ENCODE peak calls at places on chromosomes 4 and X, in four cellular contexts. S is effector memory CD4-positive, alpha-beta T cell; Q is tibial artery; P is CD8-positive, alpha-beta memory T cell. W is an unnamed sample. For H3K4me1, the result is how much of the 10 kb centered on the place peaks cover.

GRCh38 chr4:120850048-120850599 is 72.4 kb downstream of the PRDM5 start:
- DNase-seq in S (no peak), Q (no peak), P (no peak), W (no peak)

GRCh38 chr4:138113819-138114415 is 128.2 kb downstream of the SLC7A11 start:
- DNase-seq in S (no peak), Q (no peak), P (no peak), W (no peak)

GRCh38 chr4:105758958-105759357 is 50.4 kb downstream of the GSTCD start:
- DNase-seq in S (no peak), Q (no peak), P (no peak), W (no peak)

GRCh38 chr4:20192754-20193521 is 58.8 kb upstream of the SLIT2 start:
- DNase-seq in S (no peak), Q (no peak), P (no peak), W (no peak)

GRCh38 chr4:86544313-86544966 is 49.7 kb upstream of the PTPN13 start:
- DNase-seq in S (peak), Q (no peak), P (no peak), W (peak)

GRCh38 chrX:42531431-42531830 is 246.5 kb downstream of the PPP1R2C start:
- DNase-seq in S (no peak), Q (no peak), P (no peak), W (peak)

GRCh38 chr4:57544811-57545654 is 434.8 kb upstream of the IGFBP7 start:
- DNase-seq in S (no peak), Q (no peak), P (no peak), W (no peak)

GRCh38 chr4:98706200-98706813 is 47.9 kb upstream of the TSPAN5 start:
- DNase-seq in S (peak), Q (no peak), P (no peak), W (peak)

GRCh38 chrX:73851014-73852009 is 288.3 kb downstream of the CHIC1 start:
- DNase-seq in S (no peak), Q (no peak), P (no peak), W (peak)

GRCh38 chr4:111689731-111690130 is 455.5 kb upstream of the FAM241A start:
- DNase-seq in S (no peak), Q (no peak), P (no peak), W (no peak)

GRCh38 chr4:24965627-24966026 is 52.8 kb upstream of the CCDC149 start:
- DNase-seq in S (no peak), Q (no peak), P (no peak), W (peak)

GRCh38 chr4:169315530-169316306 is 45.0 kb upstream of the SH3RF1 start:
- DNase-seq in S (no peak), Q (no peak), P (no peak), W (no peak)

GRCh38 chrX:53223955-53224859 is 800 bp downstream of the KDM5C start:
- DNase-seq in S (peak), Q (no peak), P (no peak), W (peak)

GRCh38 chrX:150270622-150271021 is 92.5 kb upstream of the MAMLD1 start:
- DNase-seq in S (no peak), Q (no peak), P (no peak), W (no peak)

GRCh38 chrX:69145714-69146113 is 19.5 kb downstream of the PJA1 start:
- DNase-seq in S (no peak), Q (no peak), P (no peak), W (no peak)

GRCh38 chrX:124651031-124651430 is 304.7 kb downstream of the SH2D1A start:
- DNase-seq in S (no peak), Q (no peak), P (no peak), W (no peak)

GRCh38 chr4:165502919-165503907 is 124.4 kb downstream of the CPE start:
- DNase-seq in S (no peak), Q (no peak), P (no peak), W (no peak)

GRCh38 chr4:133802741-133803140 is 398.8 kb downstream of the PABPC4L start:
- DNase-seq in S (no peak), Q (no peak), P (no peak), W (no peak)

GRCh38 chr4:5824635-5825034 is 68.3 kb downstream of the CRMP1 start:
- DNase-seq in S (no peak), Q (no peak), P (no peak), W (no peak)

GRCh38 chr4:5826437-5827107 is 66.3 kb downstream of the CRMP1 start:
- DNase-seq in S (no peak), Q (no peak), P (no peak), W (no peak)

GRCh38 chr4:5827108-5828004 is 65.5 kb downstream of the CRMP1 start:
- DNase-seq in S (no peak), Q (no peak), P (no peak), W (no peak)

GRCh38 chr4:5825642-5826041 is 67.2 kb downstream of the CRMP1 start:
- DNase-seq in S (no peak), Q (no peak), P (no peak), W (no peak)

GRCh38 chr4:5828005-5828391 is 64.9 kb downstream of the CRMP1 start:
- DNase-seq in S (no peak), Q (no peak), P (no peak), W (no peak)
- H3K4me1 ChIP-seq in S (under half), Q (under half), P (under half), W (under half)

DNA sequence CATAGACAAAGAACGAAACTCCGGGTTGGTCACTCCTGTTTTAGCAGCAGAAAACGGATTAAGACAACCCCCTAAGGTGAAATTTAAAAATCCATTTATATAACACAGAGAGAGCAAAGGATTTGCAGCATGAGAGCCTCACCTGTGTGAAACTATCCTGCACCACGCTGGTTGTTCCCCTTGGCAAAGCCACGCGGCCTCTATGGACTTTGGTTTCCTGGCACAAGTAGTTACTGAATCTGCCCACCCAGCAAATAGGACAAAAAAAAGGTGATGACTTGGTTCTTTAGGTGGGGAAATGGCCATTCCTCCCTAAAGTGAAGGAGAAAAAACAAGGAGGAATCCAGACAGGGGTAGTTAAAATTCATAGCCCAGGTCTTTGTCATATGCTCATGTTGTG is 133.1 kb downstream of the PLS3 start:
- DNase-seq in S (no peak), Q (no peak), P (no peak), W (no peak)
- H3K4me3 ChIP-seq in S (no peak), Q (no peak), P (no peak), W (no peak)

GRCh38 chr4:6773106-6773505 is 9.4 kb upstream of the KIAA0232 start:
- DNase-seq in S (no peak), Q (peak), P (no peak), W (no peak)

GRCh38 chr4:6775746-6776145 is 6.8 kb upstream of the KIAA0232 start:
- DNase-seq in S (no peak), Q (peak), P (no peak), W (no peak)

GRCh38 chr4:6771229-6771671 is 11.3 kb upstream of the KIAA0232 start:
- DNase-seq in S (no peak), Q (peak), P (no peak), W (no peak)

GRCh38 chr4:6772223-6772928 is 10.2 kb upstream of the KIAA0232 start:
- DNase-seq in S (no peak), Q (peak), P (no peak), W (no peak)

GRCh38 chr4:6773616-6774540 is 8.6 kb upstream of the KIAA0232 start:
- DNase-seq in S (no peak), Q (peak), P (no peak), W (no peak)
- H3K4me1 ChIP-seq in S (under half), Q (half or more), P (under half), W (under half)

GRCh38 chrX:54999717-55000598 is at the start of gene APEX2:
- DNase-seq in S (peak), Q (peak), P (peak), W (peak)

GRCh38 chrX:54995621-54996020 is 1.6 kb upstream of the PFKFB1 start:
- DNase-seq in S (no peak), Q (no peak), P (no peak), W (no peak)

GRCh38 chrX:54992911-54993622 is 921 bp downstream of the PFKFB1 start:
- DNase-seq in S (no peak), Q (no peak), P (no peak), W (no peak)

GRCh38 chrX:54994099-54994498 is at the start of gene PFKFB1:
- DNase-seq in S (no peak), Q (no peak), P (no peak), W (no peak)

GRCh38 chrX:54994668-54995452 is 872 bp upstream of the PFKFB1 start:
- DNase-seq in S (no peak), Q (no peak), P (no peak), W (no peak)
- H3K4me3 ChIP-seq in S (no peak), Q (no peak), P (no peak), W (no peak)

DNA sequence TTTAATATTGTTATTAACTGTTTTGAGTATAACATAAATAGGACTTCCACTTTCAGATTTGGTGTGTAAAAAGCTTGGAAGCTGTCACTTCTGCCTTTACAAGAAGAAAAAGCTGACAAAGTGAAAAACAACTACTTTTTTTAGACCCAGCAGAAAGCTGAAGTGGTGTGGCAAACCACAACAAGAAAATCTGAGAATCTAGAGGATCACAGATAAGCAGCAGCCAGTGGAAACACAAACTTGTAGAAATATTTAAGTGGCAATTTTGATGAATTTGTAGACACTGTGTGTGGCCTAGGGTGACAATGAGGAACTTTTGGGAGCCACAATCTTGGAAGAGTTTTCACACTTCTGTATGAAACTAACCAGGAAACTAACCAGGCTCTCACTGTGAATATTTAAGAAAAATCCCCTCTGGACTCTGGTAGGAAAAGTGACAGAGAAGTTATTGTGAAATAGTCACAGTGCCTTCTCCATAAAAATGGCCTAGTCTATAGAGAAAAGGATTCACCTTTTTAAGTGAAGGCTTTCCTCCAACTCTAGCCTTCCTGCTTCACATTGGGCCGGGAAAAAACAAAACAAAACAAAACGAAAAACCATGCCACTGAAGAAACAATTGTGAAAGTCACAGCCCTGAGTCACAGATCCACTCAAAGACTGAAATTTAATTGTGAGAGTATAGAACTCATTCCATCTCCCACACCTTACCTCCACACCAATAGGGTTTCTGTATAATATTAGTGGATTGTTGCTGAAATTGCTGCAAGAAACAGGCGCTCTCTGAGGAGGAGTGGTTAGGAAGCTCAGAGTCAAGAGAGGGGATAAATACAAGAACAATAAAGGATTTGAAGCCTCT is 26.7 kb upstream of the GUCY1A1 start:
- DNase-seq in S (no peak), Q (no peak), P (no peak), W (peak)
- H3K4me1 ChIP-seq in S (under half), Q (under half), P (under half), W (under half)

GRCh38 chr4:3481113-3481531 is 18.0 kb downstream of the DOK7 start:
- DNase-seq in S (no peak), Q (no peak), P (no peak), W (no peak)
- H3K4me3 ChIP-seq in S (no peak), Q (no peak), P (no peak), W (no peak)

GRCh38 chr4:10102981-10103330 is 13.6 kb downstream of the WDR1 start:
- DNase-seq in S (no peak), Q (no peak), P (no peak), W (no peak)

GRCh38 chr4:10104211-10104990 is 12.2 kb downstream of the WDR1 start:
- DNase-seq in S (no peak), Q (peak), P (no peak), W (no peak)

GRCh38 chr4:10101559-10102192 is 14.9 kb downstream of the WDR1 start:
- DNase-seq in S (no peak), Q (no peak), P (no peak), W (no peak)

GRCh38 chr4:10100734-10101216 is 15.8 kb downstream of the WDR1 start:
- DNase-seq in S (peak), Q (peak), P (no peak), W (no peak)

DNA sequence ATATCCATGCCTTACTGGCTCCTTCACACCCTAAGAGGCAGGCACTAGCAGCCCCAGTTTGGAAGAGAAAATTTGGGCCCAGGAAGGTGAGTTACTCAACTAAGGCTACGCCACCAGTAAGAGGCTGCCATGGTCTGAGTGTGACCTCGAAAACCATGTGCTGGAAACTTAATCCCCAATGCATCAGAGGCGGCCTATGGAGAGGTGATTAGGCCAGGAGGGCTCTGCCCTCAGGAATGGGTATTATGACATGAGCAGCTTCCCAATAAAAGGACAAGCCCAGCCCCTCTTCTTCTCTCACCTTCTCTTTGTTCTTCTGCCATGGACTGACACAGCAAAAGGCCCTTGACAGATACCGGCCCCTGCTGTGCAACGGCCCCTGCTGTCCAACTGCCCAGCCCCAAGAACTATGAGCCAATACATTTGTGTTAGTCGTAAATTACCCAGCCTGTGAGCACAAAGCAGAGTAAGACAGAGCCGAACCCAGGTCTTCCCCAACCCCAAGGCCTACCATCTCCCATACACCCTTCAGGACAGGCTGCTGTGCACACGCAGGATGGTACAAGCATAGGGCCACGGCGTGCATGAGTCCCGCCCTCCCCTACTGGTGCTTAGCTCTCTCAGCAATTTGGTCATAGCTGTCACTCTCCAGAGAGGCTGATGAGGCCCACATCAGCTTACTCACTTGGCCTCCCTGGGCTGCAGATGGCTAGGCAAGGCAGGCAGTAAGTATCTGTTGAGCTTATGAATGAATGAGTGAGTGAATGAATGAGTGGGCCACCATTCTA is 14.2 kb downstream of the WDR1 start:
- DNase-seq in S (no peak), Q (no peak), P (no peak), W (no peak)
- H3K4me1 ChIP-seq in S (half or more), Q (half or more), P (half or more), W (half or more)

GRCh38 chr4:89434364-89434988 is 126.9 kb upstream of the GPRIN3 start:
- DNase-seq in S (no peak), Q (no peak), P (no peak), W (peak)

GRCh38 chr4:89439533-89439932 is 131.9 kb upstream of the GPRIN3 start:
- DNase-seq in S (no peak), Q (no peak), P (no peak), W (no peak)

GRCh38 chr4:89438102-89438831 is 130.7 kb upstream of the GPRIN3 start:
- DNase-seq in S (peak), Q (no peak), P (peak), W (peak)
- H3K4me3 ChIP-seq in S (no peak), Q (no peak), P (no peak), W (peak)

GRCh38 chrX:47564438-47565085 is 3.6 kb downstream of the ARAF start:
- DNase-seq in S (no peak), Q (no peak), P (no peak), W (no peak)

GRCh38 chrX:47560831-47561652 is at the start of gene ARAF:
- DNase-seq in S (peak), Q (peak), P (peak), W (peak)

GRCh38 chrX:47562615-47563243 is 1.7 kb downstream of the ARAF start:
- DNase-seq in S (no peak), Q (no peak), P (no peak), W (peak)

GRCh38 chrX:47561653-47562151 is 697 bp downstream of the ARAF start:
- DNase-seq in S (no peak), Q (no peak), P (no peak), W (no peak)

DNA sequence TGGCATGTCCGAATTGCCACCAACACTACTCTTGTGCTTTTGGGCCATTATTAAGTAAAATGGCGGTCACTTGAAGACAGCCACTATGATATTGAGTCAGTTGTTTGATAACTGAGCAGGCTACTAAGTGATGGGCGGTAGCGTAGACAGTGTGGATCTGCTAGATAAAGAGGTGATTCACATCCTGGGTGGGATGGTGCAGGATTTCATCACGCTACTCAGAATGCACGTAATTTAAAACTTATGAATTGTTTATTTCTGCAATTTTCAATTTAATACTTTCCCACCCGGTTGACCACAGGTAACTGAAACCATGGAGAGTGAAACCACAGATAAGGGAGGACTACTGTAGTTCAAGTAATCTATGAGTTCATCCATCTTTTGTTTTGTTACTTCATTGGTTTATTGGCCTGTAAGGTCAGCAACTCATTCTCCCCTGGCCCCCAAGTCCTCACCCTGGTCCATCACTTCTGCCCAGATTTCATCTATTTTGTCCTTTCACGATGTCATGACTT is 2.9 kb downstream of the ARAF start:
- DNase-seq in S (no peak), Q (no peak), P (no peak), W (no peak)
- H3K4me1 ChIP-seq in S (under half), Q (under half), P (under half), W (under half)

DNA sequence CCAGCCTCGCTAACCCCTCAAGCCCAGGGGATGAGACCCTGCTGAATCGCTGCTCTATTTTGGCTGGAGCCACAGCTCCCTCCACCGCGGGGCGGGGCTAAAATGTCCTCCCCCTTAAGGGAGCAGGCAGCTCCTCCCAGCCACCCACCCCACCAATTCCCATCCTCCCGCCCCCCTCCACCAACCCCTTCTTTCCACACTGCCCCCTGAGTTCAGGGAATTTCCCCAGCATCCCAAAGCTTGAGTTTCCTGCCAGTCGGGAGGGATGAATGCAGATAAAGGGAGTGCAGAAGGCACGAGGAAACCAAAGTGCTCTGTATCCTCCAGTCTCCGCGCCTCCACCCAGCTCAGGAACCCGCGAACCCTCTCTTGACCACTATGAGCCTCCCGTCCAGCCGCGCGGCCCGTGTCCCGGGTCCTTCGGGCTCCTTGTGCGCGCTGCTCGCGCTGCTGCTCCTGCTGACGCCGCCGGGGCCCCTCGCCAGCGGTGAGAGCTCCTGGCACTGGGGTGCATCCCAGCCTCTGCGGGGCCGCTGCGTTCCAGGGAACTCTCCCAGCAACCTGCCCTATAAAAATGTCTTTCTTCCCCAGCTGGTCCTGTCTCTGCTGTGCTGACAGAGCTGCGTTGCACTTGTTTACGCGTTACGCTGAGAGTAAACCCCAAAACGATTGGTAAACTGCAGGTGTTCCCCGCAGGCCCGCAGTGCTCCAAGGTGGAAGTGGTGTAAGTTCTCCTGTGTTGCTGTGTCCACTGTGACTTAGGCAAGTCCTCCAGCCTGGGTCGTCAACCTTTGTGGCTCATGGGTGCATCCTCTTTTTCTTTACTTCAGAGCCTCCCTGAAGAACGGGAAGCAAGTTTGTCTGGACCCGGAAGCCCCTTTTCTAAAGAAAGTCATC is at the start of gene CXCL6:
- DNase-seq in S (no peak), Q (no peak), P (no peak), W (no peak)
- H3K4me3 ChIP-seq in S (no peak), Q (peak), P (no peak), W (no peak)

W was measured in CD4-positive, CD25-positive, alpha-beta regulatory T cell.